ENCODE peak calls at places on chromosome 3, in four cellular contexts. Z is PC-3, K is HCT116, B is IMR-90. E is an unnamed sample.
A peak's percentile ranks its signal among the peaks of the same experiment; 100 is the strongest.

GRCh38 chr3:14428087-14429067 is 26.0 kb downstream of the SLC6A6 start:
- DNase-seq in Z (no peak), K (no peak), B (no peak), E (peak; percentile 42)

GRCh38 chr3:194571491-194571941 is 61.7 kb downstream of the TMEM44 start:
- DNase-seq in Z (no peak), K (no peak), B (no peak), E (no peak)

GRCh38 chr3:56928379-56929068 is 126.8 kb upstream of the ARHGEF3 start:
- DNase-seq in Z (no peak), K (no peak), B (no peak), E (peak; percentile 62)

GRCh38 chr3:124760601-124761000 is 30.3 kb downstream of the UMPS start:
- DNase-seq in Z (no peak), K (no peak), B (peak; percentile 75), E (no peak)

GRCh38 chr3:189276481-189277190 is 104.9 kb downstream of the TPRG1 start:
- DNase-seq in Z (peak; percentile 78), K (no peak), B (peak; percentile 28), E (peak; percentile 8)

GRCh38 chr3:138948371-138949001 is 1.5 kb downstream of the FOXL2NB start:
- DNase-seq in Z (no peak), K (no peak), B (no peak), E (no peak)

GRCh38 chr3:15646924-15647511 is 45.5 kb downstream of the BTD start:
- DNase-seq in Z (peak; percentile 97), K (peak; percentile 88), B (peak; percentile 100), E (no peak)

GRCh38 chr3:149970716-149971402 is at the start of gene PFN2:
- DNase-seq in Z (peak; percentile 72), K (peak; percentile 37), B (peak; percentile 73), E (peak; percentile 41)

GRCh38 chr3:46988616-46989015 is 9.2 kb downstream of the NBEAL2 start:
- DNase-seq in Z (no peak), K (no peak), B (no peak), E (no peak)

GRCh38 chr3:10758304-10759037 is 57.6 kb upstream of the SLC6A11 start:
- DNase-seq in Z (peak; percentile 84), K (peak; percentile 51), B (peak; percentile 66), E (peak; percentile 58)

GRCh38 chr3:16300282-16300681 is 35.3 kb downstream of the OXNAD1 start:
- DNase-seq in Z (no peak), K (no peak), B (no peak), E (no peak)

GRCh38 chr3:57256844-57257243 is 29.3 kb downstream of the APPL1 start:
- DNase-seq in Z (no peak), K (no peak), B (no peak), E (no peak)

GRCh38 chr3:188533172-188533571 is 379.2 kb downstream of the LPP start:
- DNase-seq in Z (no peak), K (no peak), B (no peak), E (no peak)

GRCh38 chr3:131072099-131072559 is 45.5 kb downstream of the NEK11 start:
- DNase-seq in Z (no peak), K (no peak), B (peak; percentile 13), E (no peak)

GRCh38 chr3:107594870-107595269 is 72.1 kb downstream of the BBX start:
- DNase-seq in Z (no peak), K (no peak), B (peak; percentile 7), E (no peak)

GRCh38 chr3:4983739-4984510 is 4.7 kb downstream of the BHLHE40 start:
- DNase-seq in Z (peak; percentile 87), K (peak; percentile 73), B (peak; percentile 92), E (peak; percentile 62)

GRCh38 chr3:179977356-179977755 is 59.4 kb downstream of the PEX5L start:
- DNase-seq in Z (no peak), K (no peak), B (no peak), E (no peak)

GRCh38 chr3:162984752-162985151 is 1488.1 kb downstream of the OTOL1 start:
- DNase-seq in Z (no peak), K (no peak), B (no peak), E (no peak)

GRCh38 chr3:124117486-124117885 is 125.6 kb upstream of the ROPN1 start:
- DNase-seq in Z (peak; percentile 73), K (no peak), B (peak; percentile 82), E (no peak)

GRCh38 chr3:193829781-193830180 is 236.8 kb downstream of the OPA1 start:
- DNase-seq in Z (peak; percentile 95), K (peak; percentile 76), B (peak; percentile 16), E (no peak)

GRCh38 chr3:121574449-121574848 is 6.7 kb downstream of the ARGFX start:
- DNase-seq in Z (peak; percentile 92), K (peak; percentile 59), B (peak; percentile 24), E (no peak)

GRCh38 chr3:49552087-49552486 is 2.2 kb upstream of the BSN start:
- DNase-seq in Z (no peak), K (no peak), B (no peak), E (no peak)

GRCh38 chr3:196292281-196292923 is 4.9 kb upstream of the PCYT1A start:
- DNase-seq in Z (no peak), K (no peak), B (no peak), E (peak; percentile 74)

GRCh38 chr3:119236756-119237155 is 3.9 kb downstream of the B4GALT4 start:
- DNase-seq in Z (no peak), K (no peak), B (no peak), E (no peak)

GRCh38 chr3:945738-946137 is 147.1 kb upstream of the CNTN6 start:
- DNase-seq in Z (no peak), K (no peak), B (no peak), E (no peak)

GRCh38 chr3:187208159-187208558 is 10.9 kb downstream of the RTP1 start:
- DNase-seq in Z (peak; percentile 93), K (no peak), B (peak; percentile 29), E (no peak)

GRCh38 chr3:40623567-40623966 is 98.8 kb downstream of the ZNF621 start:
- DNase-seq in Z (peak; percentile 57), K (no peak), B (no peak), E (peak; percentile 29)

GRCh38 chr3:67292356-67293225 is 294.5 kb downstream of the KBTBD8 start:
- DNase-seq in Z (peak; percentile 42), K (no peak), B (no peak), E (no peak)

GRCh38 chr3:14212032-14212431 is 33.4 kb downstream of the LSM3 start:
- DNase-seq in Z (no peak), K (no peak), B (no peak), E (no peak)

GRCh38 chr3:198071602-198072285 is 111.7 kb downstream of the LMLN start:
- DNase-seq in Z (peak; percentile 84), K (peak; percentile 99), B (peak; percentile 97), E (no peak)

GRCh38 chr3:115836944-115837343 is 213.6 kb downstream of the GAP43 start:
- DNase-seq in Z (peak; percentile 62), K (peak; percentile 28), B (peak; percentile 34), E (peak; percentile 34)

GRCh38 chr3:170149016-170149415 is 32.5 kb downstream of the PHC3 start:
- DNase-seq in Z (no peak), K (no peak), B (no peak), E (no peak)

GRCh38 chr3:112699436-112699978 is 58.6 kb upstream of the CCDC80 start:
- DNase-seq in Z (peak; percentile 94), K (peak; percentile 34), B (peak; percentile 73), E (no peak)

GRCh38 chr3:131705558-131706051 is 202.8 kb upstream of the MRPL3 start:
- DNase-seq in Z (peak; percentile 20), K (no peak), B (no peak), E (no peak)

GRCh38 chr3:11459147-11459837 is 184.4 kb downstream of the VGLL4 start:
- DNase-seq in Z (peak; percentile 56), K (no peak), B (peak; percentile 70), E (no peak)

GRCh38 chr3:8450618-8451017 is 51.0 kb upstream of the LMCD1 start:
- DNase-seq in Z (no peak), K (no peak), B (no peak), E (no peak)

GRCh38 chr3:8453153-8453552 is 48.5 kb upstream of the LMCD1 start:
- DNase-seq in Z (no peak), K (no peak), B (no peak), E (no peak)

GRCh38 chr3:8455451-8456117 is 46.0 kb upstream of the LMCD1 start:
- DNase-seq in Z (no peak), K (no peak), B (no peak), E (no peak)

GRCh38 chr3:8451696-8452095 is 49.9 kb upstream of the LMCD1 start:
- DNase-seq in Z (no peak), K (no peak), B (peak; percentile 70), E (no peak)

DNA sequence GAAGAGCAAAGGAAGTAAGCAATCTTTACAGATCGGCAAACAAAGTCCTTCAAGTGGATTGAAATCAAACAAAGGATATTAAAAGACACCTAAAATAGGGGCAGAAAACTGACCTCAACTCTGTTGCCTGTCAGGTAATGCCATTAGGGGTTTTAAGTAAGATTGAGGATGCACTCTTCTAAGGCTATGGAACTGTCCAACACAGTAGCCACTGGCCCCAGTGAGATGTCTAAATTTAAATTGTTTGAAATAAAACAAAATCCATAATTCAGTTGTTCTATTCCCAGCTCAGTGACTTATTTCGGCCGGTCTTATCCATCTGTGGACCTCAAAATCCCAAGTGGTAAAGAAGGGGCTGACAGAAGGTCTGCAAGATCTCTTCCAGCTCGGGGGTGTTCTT is 49.5 kb upstream of the LMCD1 start:
- DNase-seq in Z (no peak), K (no peak), B (no peak), E (no peak)
- H3K27ac ChIP-seq in Z (no peak overlapping the region), K (no peak overlapping the region), B (no peak overlapping the region), E (no peak overlapping the region)

GRCh38 chr3:183446838-183447205 is 18.4 kb upstream of the MCF2L2 start:
- DNase-seq in Z (no peak), K (no peak), B (no peak), E (no peak)
- H2AFZ ChIP-seq in Z (peak overlapping the region; percentile 87), K (peak overlapping the region; percentile 97), B (no peak overlapping the region), E (peak overlapping the region; percentile 94)

GRCh38 chr3:52004158-52004787 is 8.6 kb upstream of the RPL29 start:
- DNase-seq in Z (no peak), K (no peak), B (peak; percentile 48), E (no peak)
- TF ChIP-seq CTCF in Z (peak; percentile 40), K (peak; percentile 5), B (peak; percentile 78), E (no peak)

GRCh38 chr3:161267646-161268045 is 46.5 kb downstream of the NMD3 start:
- DNase-seq in Z (no peak), K (no peak), B (no peak), E (no peak)
- H3K27ac ChIP-seq in Z (peak overlapping the region; percentile 98), K (no peak overlapping the region), B (no peak overlapping the region), E (no peak overlapping the region)

GRCh38 chr3:156356537-156357363 is 198.2 kb downstream of the SSR3 start:
- DNase-seq in Z (no peak), K (no peak), B (peak; percentile 6), E (no peak)

GRCh38 chr3:156360992-156361391 is 193.9 kb downstream of the SSR3 start:
- DNase-seq in Z (no peak), K (no peak), B (no peak), E (no peak)

GRCh38 chr3:156359337-156359736 is 195.6 kb downstream of the SSR3 start:
- DNase-seq in Z (no peak), K (peak; percentile 7), B (no peak), E (no peak)

GRCh38 chr3:156360116-156360515 is 194.8 kb downstream of the SSR3 start:
- DNase-seq in Z (no peak), K (no peak), B (no peak), E (no peak)

DNA sequence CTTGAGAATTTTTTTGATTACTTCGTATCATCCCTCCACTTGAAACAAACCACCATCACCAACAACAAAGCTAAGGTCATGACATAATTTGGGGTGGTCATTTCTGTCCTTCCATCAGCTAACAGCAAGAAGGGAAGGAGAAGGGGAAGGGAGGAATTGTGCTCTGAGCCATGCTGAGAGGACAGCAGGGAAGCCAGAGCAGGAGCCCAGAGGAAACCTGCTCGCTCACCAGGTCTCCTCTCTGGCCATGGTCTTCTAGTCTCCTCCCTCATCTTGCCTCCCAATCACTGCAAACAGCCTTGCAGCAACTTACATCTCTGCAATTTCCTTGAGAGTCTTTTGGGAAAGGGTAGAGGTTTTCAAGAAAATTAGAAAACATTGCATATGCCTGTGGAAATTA is 196.7 kb downstream of the SSR3 start:
- DNase-seq in Z (no peak), K (no peak), B (no peak), E (no peak)
- H2AFZ ChIP-seq in Z (no peak overlapping the region), K (no peak overlapping the region), B (no peak overlapping the region), E (no peak overlapping the region)

E was measured in OCI-LY7.